ENCODE peak calls at places on chromosomes 16 and 17, in ten cellular contexts. W is astrocyte of the cerebellum, U is NCI-H446, P is EL, T is NT2/D1, F is endodermal cell, M is progenitor cell of endocrine pancreas, X is fibroblast of the aortic adventitia, D is RWPE1, H is BJ. I is an unnamed sample.

GRCh38 chr17:489758-490329 is 137.2 kb upstream of the RPH3AL start:
- DNase-seq in W (no peak), U (no peak), P (peak), T (no peak), F (peak), M (peak), X (peak), D (no peak), H (no peak), I (no peak)

GRCh38 chr17:7139400-7139799 is 24.8 kb upstream of the ASGR2 start:
- DNase-seq in W (no peak), U (no peak), P (no peak), T (no peak), F (no peak), M (no peak), X (no peak), D (no peak), H (no peak), I (no peak)

GRCh38 chr17:19000531-19001011 is 4.0 kb downstream of the FAM83G start:
- DNase-seq in W (no peak), U (no peak), P (peak), T (no peak), F (no peak), M (no peak), X (peak), D (peak), H (no peak), I (no peak)

GRCh38 chr17:12078791-12079190 is 58.1 kb downstream of the MAP2K4 start:
- DNase-seq in W (peak), U (no peak), P (peak), T (no peak), F (no peak), M (no peak), X (peak), D (peak), H (peak), I (no peak)

GRCh38 chr17:35731239-35731931 is at the start of gene RASL10B:
- DNase-seq in W (no peak), U (peak), P (peak), T (no peak), F (peak), M (peak), X (no peak), D (peak), H (no peak), I (peak)

GRCh38 chr16:3645108-3645503 is 9.4 kb upstream of the DNASE1 start:
- DNase-seq in W (no peak), U (no peak), P (no peak), T (no peak), F (no peak), M (no peak), X (no peak), D (no peak), H (no peak), I (no peak)

GRCh38 chr16:30972872-30973271 is 12.1 kb upstream of the HSD3B7 start:
- DNase-seq in W (no peak), U (no peak), P (no peak), T (no peak), F (peak), M (no peak), X (no peak), D (no peak), H (no peak), I (no peak)

GRCh38 chr16:23466162-23466885 is 13.3 kb upstream of the COG7 start:
- DNase-seq in W (no peak), U (no peak), P (peak), T (no peak), F (no peak), M (no peak), X (peak), D (peak), H (peak), I (no peak)

GRCh38 chr17:16283705-16284104 is 66.7 kb downstream of the PIGL start:
- DNase-seq in W (no peak), U (no peak), P (peak), T (no peak), F (no peak), M (no peak), X (peak), D (no peak), H (no peak), I (no peak)

GRCh38 chr16:2239231-2239675 is 3.0 kb downstream of the DNASE1L2 start:
- DNase-seq in W (no peak), U (no peak), P (no peak), T (no peak), F (no peak), M (no peak), X (peak), D (no peak), H (no peak), I (no peak)

GRCh38 chr16:12459401-12459791 is 344.3 kb downstream of the CPPED1 start:
- DNase-seq in W (no peak), U (no peak), P (no peak), T (no peak), F (no peak), M (no peak), X (no peak), D (no peak), H (no peak), I (peak)

GRCh38 chr16:71929048-71929447 is 33.7 kb downstream of the IST1 start:
- DNase-seq in W (peak), U (peak), P (peak), T (no peak), F (no peak), M (no peak), X (peak), D (no peak), H (peak), I (no peak)

GRCh38 chr17:2194778-2195417 is 108.7 kb downstream of the SMG6 start:
- DNase-seq in W (no peak), U (no peak), P (no peak), T (peak), F (peak), M (no peak), X (no peak), D (no peak), H (no peak), I (no peak)

GRCh38 chr17:6677158-6677831 is 25.7 kb downstream of the C17orf100 start:
- DNase-seq in W (no peak), U (no peak), P (peak), T (no peak), F (peak), M (no peak), X (no peak), D (no peak), H (no peak), I (no peak)

GRCh38 chr16:48628359-48628985 is 18.5 kb upstream of the N4BP1 start:
- DNase-seq in W (no peak), U (no peak), P (no peak), T (no peak), F (no peak), M (no peak), X (no peak), D (no peak), H (no peak), I (no peak)

GRCh38 chr16:35516551-35516950 is 2057.1 kb downstream of the TP53TG3F start:
- DNase-seq in W (no peak), U (no peak), P (no peak), T (no peak), F (no peak), M (no peak), X (no peak), D (no peak), H (no peak), I (no peak)

GRCh38 chr16:2341456-2342447 is 1.2 kb upstream of the ABCA3 start:
- DNase-seq in W (no peak), U (no peak), P (no peak), T (no peak), F (peak), M (peak), X (no peak), D (no peak), H (no peak), I (no peak)

GRCh38 chr17:38322156-38322779 is 21.5 kb downstream of the GPR179 start:
- DNase-seq in W (peak), U (peak), P (peak), T (no peak), F (peak), M (peak), X (peak), D (peak), H (no peak), I (no peak)

GRCh38 chr17:57368637-57369336 is 112.5 kb downstream of the MSI2 start:
- DNase-seq in W (no peak), U (no peak), P (no peak), T (no peak), F (no peak), M (no peak), X (no peak), D (no peak), H (no peak), I (no peak)

GRCh38 chr17:44556114-44556853 is 1.0 kb upstream of the FZD2 start:
- DNase-seq in W (no peak), U (peak), P (peak), T (peak), F (peak), M (peak), X (peak), D (no peak), H (no peak), I (peak)

GRCh38 chr16:371729-372521 is 1.6 kb upstream of the MRPL28 start:
- DNase-seq in W (no peak), U (no peak), P (no peak), T (no peak), F (no peak), M (no peak), X (no peak), D (no peak), H (no peak), I (no peak)

GRCh38 chr17:10875411-10875810 is 37.5 kb upstream of the PIRT start:
- DNase-seq in W (no peak), U (no peak), P (peak), T (peak), F (peak), M (peak), X (no peak), D (peak), H (no peak), I (peak)

GRCh38 chr17:78541488-78542237 is 35.5 kb downstream of the DNAH17 start:
- DNase-seq in W (no peak), U (no peak), P (peak), T (no peak), F (peak), M (no peak), X (no peak), D (peak), H (no peak), I (no peak)

GRCh38 chr17:69716571-69716970 is 302.1 kb downstream of the MAP2K6 start:
- DNase-seq in W (peak), U (no peak), P (no peak), T (no peak), F (no peak), M (no peak), X (peak), D (no peak), H (peak), I (no peak)